ENCODE peak calls at places on chromosome 19, in four cellular contexts. R is IMR-90, O is ovary, F is RWPE2. A is an unnamed sample. For H3K4me1, the result is how much of the 10 kb centered on the place peaks cover.

GRCh38 chr19:44600466-44600865 is 12.9 kb upstream of the IGSF23 start:
- DNase-seq in R (peak), O (no peak), F (no peak), A (peak)

GRCh38 chr19:33683881-33684549 is 62.3 kb downstream of the CHST8 start:
- DNase-seq in R (peak), O (peak), F (peak), A (peak)

GRCh38 chr19:3827306-3827705 is 41.1 kb upstream of the MATK start:
- DNase-seq in R (no peak), O (no peak), F (no peak), A (no peak)

GRCh38 chr19:814108-815078 is 7.4 kb downstream of the PLPPR3 start:
- DNase-seq in R (no peak), O (no peak), F (no peak), A (no peak)

GRCh38 chr19:51027126-51027806 is 850 bp upstream of the KLK11 start:
- DNase-seq in R (no peak), O (no peak), F (no peak), A (no peak)

GRCh38 chr19:56538761-56539263 is at the start of gene ZFP28:
- DNase-seq in R (no peak), O (peak), F (peak), A (no peak)

GRCh38 chr19:56983148-56983547 is 136.6 kb upstream of the USP29 start:
- DNase-seq in R (no peak), O (no peak), F (no peak), A (no peak)

GRCh38 chr19:6412111-6412999 is 12.3 kb downstream of the KHSRP start:
- DNase-seq in R (no peak), O (peak), F (no peak), A (no peak)

GRCh38 chr19:49364083-49364687 is 508 bp downstream of the DKKL1 start:
- DNase-seq in R (no peak), O (peak), F (no peak), A (no peak)

GRCh38 chr19:58304255-58304654 is 922 bp upstream of the ERVK3-1 start:
- DNase-seq in R (no peak), O (no peak), F (no peak), A (no peak)

GRCh38 chr19:55082023-55082851 is 6.6 kb downstream of the EPS8L1 start:
- DNase-seq in R (peak), O (peak), F (no peak), A (peak)

GRCh38 chr19:6273701-6274601 is 5.8 kb downstream of the MLLT1 start:
- DNase-seq in R (peak), O (peak), F (peak), A (peak)

GRCh38 chr19:55686311-55687050 is 11.5 kb downstream of the EPN1 start:
- DNase-seq in R (no peak), O (no peak), F (no peak), A (no peak)

GRCh38 chr19:15198006-15198356 is 2.8 kb downstream of the NOTCH3 start:
- DNase-seq in R (no peak), O (no peak), F (no peak), A (no peak)

GRCh38 chr19:45380107-45380506 is 9.7 kb upstream of the ERCC2 start:
- DNase-seq in R (no peak), O (no peak), F (no peak), A (no peak)

GRCh38 chr19:47778954-47779351 is 450 bp downstream of the SELENOW start:
- DNase-seq in R (no peak), O (peak), F (no peak), A (no peak)

GRCh38 chr19:50203281-50204080 is at the start of gene MYH14:
- DNase-seq in R (no peak), O (peak), F (no peak), A (peak)

GRCh38 chr19:4140237-4140711 is 13.2 kb upstream of the CREB3L3 start:
- DNase-seq in R (peak), O (no peak), F (no peak), A (peak)

GRCh38 chr19:32122258-32122657 is 223.2 kb upstream of the ZNF507 start:
- DNase-seq in R (no peak), O (no peak), F (no peak), A (no peak)

GRCh38 chr19:47658431-47659383 is 49.8 kb downstream of the BICRA start:
- DNase-seq in R (no peak), O (no peak), F (no peak), A (no peak)

GRCh38 chr19:42471554-42472249 is 29.0 kb upstream of the CXCL17 start:
- DNase-seq in R (peak), O (no peak), F (no peak), A (no peak)

GRCh38 chr19:39140594-39140993 is 15.0 kb downstream of the PAK4 start:
- DNase-seq in R (no peak), O (peak), F (no peak), A (no peak)
- H3K4me1 ChIP-seq in R (under half), O (under half), F (under half), A (under half)

DNA sequence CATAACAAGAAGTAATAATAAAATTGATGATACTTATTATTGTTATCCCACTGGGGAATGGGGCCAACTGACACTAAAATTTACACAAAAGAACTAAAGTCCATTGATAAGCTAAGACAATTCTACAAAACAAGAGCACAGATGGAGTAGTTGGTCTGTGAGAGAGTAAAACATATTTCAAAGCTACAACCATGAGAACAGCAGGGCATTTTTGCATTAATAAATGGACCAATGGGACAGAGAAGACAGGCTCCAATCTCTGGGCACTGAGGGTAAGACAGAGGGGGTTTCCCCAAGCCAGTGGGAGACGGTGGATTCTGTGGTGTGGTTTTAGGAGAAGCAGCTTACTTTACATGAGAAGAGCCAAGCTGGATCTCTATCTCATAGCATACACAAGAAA is 14.4 kb downstream of the KANK2 start:
- DNase-seq in R (no peak), O (no peak), F (no peak), A (no peak)
- H3K4me1 ChIP-seq in R (under half), O (under half), F (under half), A (under half)

DNA sequence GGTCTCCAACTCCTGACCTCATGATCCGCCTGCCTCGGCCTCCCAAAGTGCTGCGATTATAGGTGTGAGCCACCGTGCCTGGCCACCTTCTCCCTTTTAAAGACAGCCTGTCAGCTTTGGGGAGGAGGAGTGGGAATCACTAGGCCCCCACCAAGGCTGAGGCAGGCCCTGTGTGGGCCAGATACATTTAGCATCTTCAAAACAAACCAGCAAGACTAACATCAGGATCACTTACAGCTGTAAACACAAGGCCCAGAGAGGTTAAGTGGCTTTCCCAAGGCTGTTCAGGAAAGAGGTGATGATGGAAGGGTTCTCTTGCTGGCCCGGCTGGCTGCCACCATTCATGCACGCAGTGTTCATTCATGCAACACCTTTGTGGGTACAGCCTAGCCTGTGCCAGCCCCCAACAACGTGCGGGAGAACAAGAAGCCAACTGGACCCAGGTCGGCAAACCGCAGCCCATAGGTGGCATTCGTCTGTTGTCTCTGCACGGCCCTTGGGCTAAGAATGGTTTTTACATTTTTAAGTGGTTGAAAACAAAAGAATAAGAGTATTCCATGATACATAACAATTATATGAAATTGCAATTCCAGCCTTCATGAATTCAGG is 23.0 kb downstream of the IER2 start:
- DNase-seq in R (no peak), O (no peak), F (no peak), A (no peak)
- H3K4me1 ChIP-seq in R (under half), O (under half), F (under half), A (under half)

GRCh38 chr19:41324231-41324702 is 14.3 kb downstream of the CCDC97 start:
- DNase-seq in R (no peak), O (no peak), F (no peak), A (no peak)
- H3K4me1 ChIP-seq in R (half or more), O (under half), F (under half), A (half or more)

GRCh38 chr19:35246466-35247096 is 2.2 kb upstream of the LSR start:
- DNase-seq in R (no peak), O (no peak), F (no peak), A (no peak)

GRCh38 chr19:35248310-35249145 is at the start of gene LSR:
- DNase-seq in R (no peak), O (peak), F (peak), A (no peak)

GRCh38 chr19:35249848-35250711 is 1.3 kb downstream of the LSR start:
- DNase-seq in R (no peak), O (no peak), F (no peak), A (no peak)

GRCh38 chr19:35249146-35249847 is 495 bp downstream of the LSR start:
- DNase-seq in R (no peak), O (no peak), F (no peak), A (no peak)

GRCh38 chr19:35247526-35248309 is 1.1 kb upstream of the LSR start:
- DNase-seq in R (no peak), O (peak), F (peak), A (no peak)
- H3K4me1 ChIP-seq in R (under half), O (under half), F (under half), A (under half)

DNA sequence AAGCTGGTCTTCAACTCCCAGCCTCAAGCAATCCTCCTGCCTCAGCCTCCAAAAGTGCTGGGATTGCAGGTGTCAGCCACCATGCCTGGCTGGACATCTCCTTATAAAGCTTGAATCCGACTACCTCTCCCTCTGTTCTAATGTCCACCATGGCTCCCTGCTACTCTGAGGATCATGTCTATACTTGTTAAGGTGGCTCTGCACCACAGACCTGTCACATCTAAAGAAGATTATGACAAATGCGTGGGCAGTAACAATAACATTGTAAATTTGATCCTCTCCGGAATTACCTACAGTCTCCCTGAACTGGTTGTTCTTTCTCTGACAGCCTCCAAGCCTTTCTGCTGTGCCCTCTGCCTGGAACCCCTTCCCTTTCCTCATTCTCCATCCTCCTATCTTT is 1.8 kb downstream of the NXNL1 start:
- DNase-seq in R (no peak), O (no peak), F (no peak), A (no peak)
- H3K4me1 ChIP-seq in R (under half), O (under half), F (under half), A (under half)

GRCh38 chr19:13838071-13838942 is 38.6 kb upstream of the NANOS3 start:
- DNase-seq in R (no peak), O (no peak), F (no peak), A (no peak)
- H3K4me1 ChIP-seq in R (under half), O (under half), F (under half), A (under half)

DNA sequence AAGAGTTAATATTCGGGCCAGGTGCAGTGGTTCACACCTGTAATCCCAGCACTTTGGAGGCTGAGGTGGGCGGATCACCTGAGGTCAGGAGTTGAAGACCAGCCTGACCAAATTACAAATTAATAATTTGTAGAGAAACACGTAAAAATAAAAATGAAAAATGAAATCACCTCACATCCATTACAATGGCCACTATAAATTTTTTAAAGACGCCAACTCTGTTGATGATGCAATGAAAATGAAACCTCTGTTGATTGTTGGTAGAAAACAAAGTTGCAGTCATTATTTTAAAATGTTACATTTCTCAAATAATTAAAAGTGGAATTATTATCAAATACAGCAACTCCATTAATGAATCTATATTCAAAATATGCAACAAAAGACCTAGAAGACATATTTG is 26.8 kb downstream of the ZNF100 start:
- DNase-seq in R (no peak), O (no peak), F (no peak), A (no peak)
- H3K4me1 ChIP-seq in R (under half), O (under half), F (under half), A (under half)

GRCh38 chr19:2547721-2548120 is 71.8 kb downstream of the GADD45B start:
- DNase-seq in R (no peak), O (no peak), F (no peak), A (no peak)
- H3K4me1 ChIP-seq in R (under half), O (under half), F (under half), A (under half)

GRCh38 chr19:1848399-1849131 is at the start of gene REXO1:
- DNase-seq in R (peak), O (peak), F (peak), A (peak)
- H3K4me1 ChIP-seq in R (under half), O (under half), F (under half), A (under half)

A was measured in fibroblast of lung.